ENCODE peak calls at places on chromosomes 6 and 20, in five cellular contexts. One of them, this sample, is unnamed.

GRCh38 chr20:1876217-1876921 is 18.8 kb upstream of the SIRPA start:
- DNase-seq in CD8-positive, alpha-beta T cell: no peak
- DNase-seq in IMR-90: no peak
- DNase-seq in CD4-positive, alpha-beta memory T cell: no peak
- DNase-seq in left ventricle myocardium inferior: no peak
- DNase-seq in this sample: no peak

GRCh38 chr20:48758206-48758820 is 69.5 kb downstream of the PREX1 start:
- DNase-seq in left ventricle myocardium inferior: no peak
- DNase-seq in IMR-90: no peak
- DNase-seq in CD4-positive, alpha-beta memory T cell: no peak
- DNase-seq in CD8-positive, alpha-beta T cell: peak; percentile 37
- DNase-seq in this sample: no peak

GRCh38 chr6:121885399-121886152 is 450.1 kb downstream of the GJA1 start:
- DNase-seq in CD4-positive, alpha-beta memory T cell: no peak
- DNase-seq in left ventricle myocardium inferior: no peak
- DNase-seq in CD8-positive, alpha-beta T cell: no peak
- DNase-seq in IMR-90: peak; percentile 85
- DNase-seq in this sample: no peak

GRCh38 chr6:90500458-90500857 is 86.4 kb downstream of the MAP3K7 start:
- DNase-seq in left ventricle myocardium inferior: no peak
- DNase-seq in CD4-positive, alpha-beta memory T cell: no peak
- DNase-seq in IMR-90: no peak
- DNase-seq in CD8-positive, alpha-beta T cell: no peak
- DNase-seq in this sample: no peak

GRCh38 chr6:53309059-53309896 is 39.5 kb downstream of the ELOVL5 start:
- DNase-seq in left ventricle myocardium inferior: no peak
- DNase-seq in CD8-positive, alpha-beta T cell: no peak
- DNase-seq in IMR-90: peak; percentile 65
- DNase-seq in CD4-positive, alpha-beta memory T cell: no peak
- DNase-seq in this sample: no peak

GRCh38 chr20:51609251-51609650 is 66.7 kb upstream of the NFATC2 start:
- DNase-seq in left ventricle myocardium inferior: no peak
- DNase-seq in CD8-positive, alpha-beta T cell: no peak
- DNase-seq in IMR-90: no peak
- DNase-seq in CD4-positive, alpha-beta memory T cell: no peak
- DNase-seq in this sample: no peak

GRCh38 chr20:38751360-38751976 is 3.2 kb downstream of the ACTR5 start:
- DNase-seq in CD8-positive, alpha-beta T cell: no peak
- DNase-seq in IMR-90: peak; percentile 46
- DNase-seq in left ventricle myocardium inferior: no peak
- DNase-seq in CD4-positive, alpha-beta memory T cell: peak; percentile 48
- DNase-seq in this sample: no peak

GRCh38 chr20:21559305-21559704 is 45.4 kb upstream of the NKX2-2 start:
- DNase-seq in CD8-positive, alpha-beta T cell: no peak
- DNase-seq in IMR-90: no peak
- DNase-seq in CD4-positive, alpha-beta memory T cell: no peak
- DNase-seq in left ventricle myocardium inferior: no peak
- DNase-seq in this sample: no peak

GRCh38 chr6:41428995-41429417 is 93.6 kb downstream of the NCR2 start:
- DNase-seq in CD4-positive, alpha-beta memory T cell: no peak
- DNase-seq in IMR-90: peak; percentile 18
- DNase-seq in left ventricle myocardium inferior: peak; percentile 44
- DNase-seq in CD8-positive, alpha-beta T cell: no peak
- DNase-seq in this sample: no peak

GRCh38 chr6:53815381-53816119 is 20.7 kb downstream of the LRRC1 start:
- DNase-seq in CD8-positive, alpha-beta T cell: no peak
- DNase-seq in CD4-positive, alpha-beta memory T cell: no peak
- DNase-seq in IMR-90: no peak
- DNase-seq in left ventricle myocardium inferior: no peak
- DNase-seq in this sample: no peak

GRCh38 chr6:153001767-153002612 is 519 bp downstream of the MTRF1L start:
- DNase-seq in CD4-positive, alpha-beta memory T cell: no peak
- DNase-seq in IMR-90: no peak
- DNase-seq in left ventricle myocardium inferior: no peak
- DNase-seq in CD8-positive, alpha-beta T cell: no peak
- DNase-seq in this sample: no peak

GRCh38 chr6:156699017-156699421 is 78.2 kb upstream of the ARID1B start:
- DNase-seq in IMR-90: peak; percentile 91
- DNase-seq in left ventricle myocardium inferior: no peak
- DNase-seq in CD4-positive, alpha-beta memory T cell: no peak
- DNase-seq in CD8-positive, alpha-beta T cell: no peak
- DNase-seq in this sample: no peak

GRCh38 chr6:138241381-138241780 is 23.1 kb upstream of the PBOV1 start:
- DNase-seq in CD4-positive, alpha-beta memory T cell: no peak
- DNase-seq in left ventricle myocardium inferior: no peak
- DNase-seq in IMR-90: no peak
- DNase-seq in CD8-positive, alpha-beta T cell: no peak
- DNase-seq in this sample: no peak

GRCh38 chr6:1424306-1424927 is 35.0 kb downstream of the FOXF2 start:
- DNase-seq in CD4-positive, alpha-beta memory T cell: no peak
- DNase-seq in CD8-positive, alpha-beta T cell: no peak
- DNase-seq in IMR-90: peak; percentile 77
- DNase-seq in left ventricle myocardium inferior: peak; percentile 20
- DNase-seq in this sample: no peak

GRCh38 chr6:116563830-116564229 is 7.5 kb upstream of the RWDD1 start:
- DNase-seq in CD4-positive, alpha-beta memory T cell: no peak
- DNase-seq in CD8-positive, alpha-beta T cell: no peak
- DNase-seq in IMR-90: no peak
- DNase-seq in left ventricle myocardium inferior: no peak
- DNase-seq in this sample: no peak

GRCh38 chr6:52976591-52977035 is 18.5 kb downstream of the GSTA4 start:
- DNase-seq in CD8-positive, alpha-beta T cell: no peak
- DNase-seq in IMR-90: no peak
- DNase-seq in left ventricle myocardium inferior: no peak
- DNase-seq in CD4-positive, alpha-beta memory T cell: no peak
- DNase-seq in this sample: no peak

GRCh38 chr20:58528412-58528811 is 13.2 kb upstream of the APCDD1L start:
- DNase-seq in left ventricle myocardium inferior: no peak
- DNase-seq in CD8-positive, alpha-beta T cell: no peak
- DNase-seq in IMR-90: no peak
- DNase-seq in CD4-positive, alpha-beta memory T cell: no peak
- DNase-seq in this sample: no peak

GRCh38 chr6:140436023-140436811 is 1061.8 kb upstream of the CITED2 start:
- DNase-seq in CD8-positive, alpha-beta T cell: no peak
- DNase-seq in left ventricle myocardium inferior: no peak
- DNase-seq in IMR-90: peak; percentile 67
- DNase-seq in CD4-positive, alpha-beta memory T cell: no peak
- DNase-seq in this sample: no peak

GRCh38 chr20:22925613-22925983 is 109.5 kb upstream of the SSTR4 start:
- DNase-seq in CD4-positive, alpha-beta memory T cell: no peak
- DNase-seq in left ventricle myocardium inferior: no peak
- DNase-seq in IMR-90: no peak
- DNase-seq in CD8-positive, alpha-beta T cell: no peak
- DNase-seq in this sample: no peak

GRCh38 chr6:2959909-2960719 is 11.3 kb downstream of the SERPINB6 start:
- DNase-seq in CD4-positive, alpha-beta memory T cell: no peak
- DNase-seq in left ventricle myocardium inferior: no peak
- DNase-seq in CD8-positive, alpha-beta T cell: no peak
- DNase-seq in IMR-90: peak; percentile 90
- DNase-seq in this sample: no peak

GRCh38 chr20:58902003-58902402 is 49.5 kb downstream of the GNAS start:
- DNase-seq in CD4-positive, alpha-beta memory T cell: no peak
- DNase-seq in IMR-90: no peak
- DNase-seq in CD8-positive, alpha-beta T cell: no peak
- DNase-seq in left ventricle myocardium inferior: no peak
- DNase-seq in this sample: no peak

GRCh38 chr6:83824831-83825230 is 28.3 kb upstream of the RIPPLY2 start:
- DNase-seq in CD8-positive, alpha-beta T cell: no peak
- DNase-seq in IMR-90: no peak
- DNase-seq in CD4-positive, alpha-beta memory T cell: no peak
- DNase-seq in left ventricle myocardium inferior: no peak
- DNase-seq in this sample: no peak

GRCh38 chr6:100573169-100573568 is 108.4 kb upstream of the SIM1 start:
- DNase-seq in CD4-positive, alpha-beta memory T cell: no peak
- DNase-seq in IMR-90: peak; percentile 65
- DNase-seq in CD8-positive, alpha-beta T cell: no peak
- DNase-seq in left ventricle myocardium inferior: no peak
- DNase-seq in this sample: no peak

GRCh38 chr6:82068721-82069120 is 178.8 kb downstream of the IBTK start:
- DNase-seq in CD8-positive, alpha-beta T cell: no peak
- DNase-seq in CD4-positive, alpha-beta memory T cell: no peak
- DNase-seq in IMR-90: no peak
- DNase-seq in left ventricle myocardium inferior: no peak
- DNase-seq in this sample: no peak

GRCh38 chr20:37231970-37232620 is 29.5 kb downstream of the GHRH start:
- DNase-seq in CD4-positive, alpha-beta memory T cell: no peak
- DNase-seq in CD8-positive, alpha-beta T cell: no peak
- DNase-seq in left ventricle myocardium inferior: no peak
- DNase-seq in IMR-90: no peak
- DNase-seq in this sample: no peak

GRCh38 chr6:116616757-116617093 is 446 bp downstream of the RSPH4A start:
- DNase-seq in CD4-positive, alpha-beta memory T cell: peak; percentile 15
- DNase-seq in CD8-positive, alpha-beta T cell: no peak
- DNase-seq in left ventricle myocardium inferior: no peak
- DNase-seq in IMR-90: no peak
- DNase-seq in this sample: no peak

GRCh38 chr20:3865152-3865886 is 18.7 kb downstream of the MAVS start:
- DNase-seq in left ventricle myocardium inferior: no peak
- DNase-seq in CD8-positive, alpha-beta T cell: no peak
- DNase-seq in CD4-positive, alpha-beta memory T cell: no peak
- DNase-seq in IMR-90: no peak
- DNase-seq in this sample: no peak
- H3K27ac ChIP-seq in left ventricle myocardium inferior: no peak overlapping the region
- H3K27ac ChIP-seq in CD8-positive, alpha-beta T cell: no peak overlapping the region
- H3K27ac ChIP-seq in CD4-positive, alpha-beta memory T cell: no peak overlapping the region
- H3K27ac ChIP-seq in IMR-90: no peak overlapping the region
- H3K27ac ChIP-seq in this sample: no peak overlapping the region

DNA sequence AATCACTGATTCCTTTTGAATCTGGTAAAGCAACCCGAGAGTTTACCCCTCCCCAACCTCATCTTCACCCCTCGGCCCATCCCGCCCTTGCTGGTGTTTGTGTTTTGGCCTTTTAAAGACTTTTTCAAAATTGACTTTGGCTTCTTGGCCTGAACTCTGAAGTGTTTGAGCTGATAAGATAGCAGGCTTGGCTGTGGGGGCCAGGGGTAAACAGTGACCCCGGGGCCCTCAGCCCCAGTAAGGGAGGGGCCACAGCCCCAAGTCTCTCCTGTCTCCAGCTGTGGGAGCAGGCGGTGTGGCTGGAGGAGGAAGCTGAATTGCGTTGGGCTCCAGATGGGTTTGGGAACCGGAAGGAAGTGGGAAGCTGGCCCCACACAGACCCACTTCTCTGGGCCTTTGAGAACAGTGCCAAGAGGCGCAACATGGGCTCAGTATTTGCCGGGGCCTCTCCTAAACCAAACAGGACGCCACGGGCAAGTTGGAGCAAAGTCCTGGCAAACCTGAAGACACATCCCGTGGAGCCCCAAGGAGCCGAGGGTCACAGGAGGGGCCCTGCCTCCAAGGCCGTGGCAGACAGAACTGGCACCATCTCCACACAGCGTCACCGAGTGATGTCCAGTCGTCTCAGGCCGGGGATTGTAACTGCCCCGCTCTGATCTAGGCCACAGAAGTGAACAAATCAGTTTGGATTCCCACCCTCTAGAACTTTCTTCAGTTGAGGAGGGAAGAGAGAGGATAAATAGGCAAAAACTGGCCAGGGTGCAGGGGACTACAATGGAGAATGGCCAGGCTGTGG is 54.3 kb upstream of the PTPN1 start:
- DNase-seq in CD4-positive, alpha-beta memory T cell: no peak
- DNase-seq in left ventricle myocardium inferior: peak; percentile 47
- DNase-seq in IMR-90: no peak
- DNase-seq in CD8-positive, alpha-beta T cell: no peak
- DNase-seq in this sample: no peak
- H3K27ac ChIP-seq in CD4-positive, alpha-beta memory T cell: no peak overlapping the region
- H3K27ac ChIP-seq in left ventricle myocardium inferior: peak overlapping the region; percentile 58
- H3K27ac ChIP-seq in IMR-90: no peak overlapping the region
- H3K27ac ChIP-seq in CD8-positive, alpha-beta T cell: no peak overlapping the region
- H3K27ac ChIP-seq in this sample: no peak overlapping the region

GRCh38 chr6:163260111-163260895 is 154.2 kb upstream of the QKI start:
- DNase-seq in CD4-positive, alpha-beta memory T cell: no peak
- DNase-seq in CD8-positive, alpha-beta T cell: no peak
- DNase-seq in IMR-90: no peak
- DNase-seq in left ventricle myocardium inferior: no peak
- DNase-seq in this sample: peak; percentile 80
- H3K27ac ChIP-seq in CD4-positive, alpha-beta memory T cell: no peak overlapping the region
- H3K27ac ChIP-seq in CD8-positive, alpha-beta T cell: no peak overlapping the region
- H3K27ac ChIP-seq in IMR-90: no peak overlapping the region
- H3K27ac ChIP-seq in left ventricle myocardium inferior: peak overlapping the region; percentile 73
- H3K27ac ChIP-seq in this sample: peak overlapping the region; percentile 98

GRCh38 chr6:32941412-32941784 is 570 bp upstream of the HLA-DMB start:
- DNase-seq in CD8-positive, alpha-beta T cell: peak; percentile 33
- DNase-seq in CD4-positive, alpha-beta memory T cell: peak; percentile 52
- DNase-seq in left ventricle myocardium inferior: no peak
- DNase-seq in IMR-90: no peak
- DNase-seq in this sample: no peak
- H3K27ac ChIP-seq in CD8-positive, alpha-beta T cell: peak overlapping the region; percentile 72
- H3K27ac ChIP-seq in CD4-positive, alpha-beta memory T cell: peak overlapping the region; percentile 68
- H3K27ac ChIP-seq in left ventricle myocardium inferior: peak overlapping the region; percentile 91
- H3K27ac ChIP-seq in IMR-90: no peak overlapping the region
- H3K27ac ChIP-seq in this sample: peak overlapping the region; percentile 71

GRCh38 chr6:27146706-27147507 is 100.6 kb upstream of the PRSS16 start:
- DNase-seq in CD4-positive, alpha-beta memory T cell: peak; percentile 94
- DNase-seq in CD8-positive, alpha-beta T cell: peak; percentile 68
- DNase-seq in left ventricle myocardium inferior: peak; percentile 59
- DNase-seq in IMR-90: peak; percentile 100
- DNase-seq in this sample: peak; percentile 54

GRCh38 chr6:27144740-27145079 is 102.8 kb upstream of the PRSS16 start:
- DNase-seq in CD4-positive, alpha-beta memory T cell: no peak
- DNase-seq in IMR-90: no peak
- DNase-seq in CD8-positive, alpha-beta T cell: no peak
- DNase-seq in left ventricle myocardium inferior: no peak
- DNase-seq in this sample: no peak

GRCh38 chr6:27148404-27148795 is 99.1 kb upstream of the PRSS16 start:
- DNase-seq in CD8-positive, alpha-beta T cell: no peak
- DNase-seq in IMR-90: no peak
- DNase-seq in CD4-positive, alpha-beta memory T cell: no peak
- DNase-seq in left ventricle myocardium inferior: no peak
- DNase-seq in this sample: no peak

GRCh38 chr6:27145731-27146455 is 101.6 kb upstream of the PRSS16 start:
- DNase-seq in CD4-positive, alpha-beta memory T cell: peak; percentile 83
- DNase-seq in IMR-90: peak; percentile 91
- DNase-seq in CD8-positive, alpha-beta T cell: peak; percentile 59
- DNase-seq in left ventricle myocardium inferior: peak; percentile 65
- DNase-seq in this sample: peak; percentile 13

DNA sequence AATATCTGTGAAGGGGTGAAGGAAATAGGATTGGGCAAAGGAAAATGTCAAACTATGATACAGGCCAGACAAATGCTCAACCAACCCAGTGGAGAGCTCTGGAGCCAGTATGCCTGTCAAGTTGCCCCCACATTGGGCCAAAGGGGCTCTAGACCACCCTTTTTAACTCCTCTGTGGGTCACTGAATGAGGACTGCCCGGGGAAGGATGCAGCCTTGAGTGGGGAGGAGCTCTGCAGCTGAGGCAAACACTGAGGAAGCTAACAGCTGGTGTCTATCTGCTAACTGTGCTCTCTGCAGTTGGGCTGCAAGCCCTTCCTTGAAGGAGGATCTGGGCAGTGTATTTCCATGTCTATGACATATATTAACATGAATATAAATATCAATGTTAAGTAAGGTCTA is 98.4 kb upstream of the PRSS16 start:
- DNase-seq in CD8-positive, alpha-beta T cell: no peak
- DNase-seq in left ventricle myocardium inferior: no peak
- DNase-seq in IMR-90: no peak
- DNase-seq in CD4-positive, alpha-beta memory T cell: no peak
- DNase-seq in this sample: no peak
- H3K27ac ChIP-seq in CD8-positive, alpha-beta T cell: no peak overlapping the region
- H3K27ac ChIP-seq in left ventricle myocardium inferior: no peak overlapping the region
- H3K27ac ChIP-seq in IMR-90: no peak overlapping the region
- H3K27ac ChIP-seq in CD4-positive, alpha-beta memory T cell: no peak overlapping the region
- H3K27ac ChIP-seq in this sample: no peak overlapping the region